ENCODE peak calls at places on chromosomes 4 and X, in six cellular contexts. T is NCI-H510A treated with DMSO at 0.1 percent for 48 hours, Y is pulmonary artery endothelial cell, B is fibroblast of mammary gland, K is Right ventricle myocardium inferior, N is NCI-H2081. V is an unnamed sample.

GRCh38 chr4:88058295-88058694 is 50.9 kb downstream of the PKD2 start:
- DNase-seq in T (no peak), Y (no peak), B (no peak), K (no peak), N (no peak), V (no peak)

GRCh38 chrX:30874851-30875250 is 14.2 kb downstream of the TAB3 start:
- DNase-seq in T (no peak), Y (no peak), B (peak; percentile 20), K (no peak), N (no peak), V (no peak)

GRCh38 chr4:75634951-75635350 is 4.6 kb upstream of the CDKL2 start:
- DNase-seq in T (no peak), Y (no peak), B (peak; percentile 57), K (no peak), N (no peak), V (no peak)

GRCh38 chrX:46326161-46326560 is 219.1 kb downstream of the ZNF674 start:
- DNase-seq in T (no peak), Y (peak; percentile 37), B (peak; percentile 27), K (no peak), N (no peak), V (no peak)

GRCh38 chr4:138555584-138555983 is 313.4 kb upstream of the SLC7A11 start:
- DNase-seq in T (no peak), Y (no peak), B (peak; percentile 28), K (no peak), N (peak; percentile 74), V (no peak)

GRCh38 chrX:108361316-108361715 is 76.9 kb downstream of the COL4A6 start:
- DNase-seq in T (no peak), Y (no peak), B (no peak), K (no peak), N (no peak), V (no peak)

GRCh38 chrX:153412746-153413720 is 1.8 kb downstream of the ZFP92 start:
- DNase-seq in T (no peak), Y (no peak), B (no peak), K (no peak), N (no peak), V (peak; percentile 16)

GRCh38 chr4:107950746-107951540 is 19.6 kb downstream of the CYP2U1 start:
- DNase-seq in T (no peak), Y (no peak), B (no peak), K (no peak), N (no peak), V (no peak)

GRCh38 chr4:183637461-183637860 is 21.5 kb downstream of the RWDD4 start:
- DNase-seq in T (no peak), Y (no peak), B (no peak), K (no peak), N (no peak), V (no peak)

GRCh38 chrX:51899741-51900140 is 6.3 kb downstream of the MAGED1 start:
- DNase-seq in T (no peak), Y (no peak), B (peak; percentile 7), K (no peak), N (no peak), V (no peak)